ENCODE peak calls at places on chromosomes 1 and 21, in five cellular contexts. K is left ventricle myocardium inferior, H is nephron progenitor cell, M is fibroblast of pulmonary artery, B is choroid plexus epithelial cell. A is an unnamed sample.

GRCh38 chr1:33274446-33274845 is 18.2 kb downstream of the ZNF362 start:
- DNase-seq in K (no peak), H (no peak), M (no peak), B (no peak), A (no peak)

GRCh38 chr1:203283597-203283996 is 21.7 kb upstream of the BTG2 start:
- DNase-seq in K (no peak), H (no peak), M (no peak), B (no peak), A (no peak)

GRCh38 chr1:54376085-54377039 is 29.8 kb downstream of the SSBP3 start:
- DNase-seq in K (no peak), H (no peak), M (no peak), B (no peak), A (peak; percentile 26)

GRCh38 chr1:183926978-183927377 is 110.5 kb downstream of the COLGALT2 start:
- DNase-seq in K (no peak), H (no peak), M (peak; percentile 85), B (peak; percentile 70), A (no peak)

GRCh38 chr1:171999756-172000155 is 158.5 kb downstream of the DNM3 start:
- DNase-seq in K (no peak), H (no peak), M (no peak), B (no peak), A (no peak)

GRCh38 chr1:151989131-151989868 is 4.4 kb downstream of the S100A10 start:
- DNase-seq in K (peak; percentile 60), H (no peak), M (peak; percentile 81), B (peak; percentile 72), A (no peak)

GRCh38 chr1:96059276-96059675 is 662.3 kb upstream of the PTBP2 start:
- DNase-seq in K (no peak), H (no peak), M (no peak), B (no peak), A (no peak)

GRCh38 chr1:192951961-192952460 is 107.1 kb downstream of the UCHL5 start:
- DNase-seq in K (no peak), H (no peak), M (peak; percentile 91), B (peak; percentile 85), A (no peak)

GRCh38 chr21:44017601-44018000 is 5.5 kb downstream of the TRAPPC10 start:
- DNase-seq in K (no peak), H (no peak), M (no peak), B (no peak), A (no peak)

GRCh38 chr1:12208271-12208670 is 21.6 kb upstream of the VPS13D start:
- DNase-seq in K (no peak), H (no peak), M (no peak), B (no peak), A (no peak)

GRCh38 chr21:25658427-25658980 is 19.4 kb downstream of the JAM2 start:
- DNase-seq in K (no peak), H (no peak), M (no peak), B (no peak), A (no peak)

GRCh38 chr1:156642265-156643185 is 608 bp downstream of the BCAN start:
- DNase-seq in K (no peak), H (peak; percentile 61), M (no peak), B (no peak), A (no peak)

GRCh38 chr1:165910764-165911421 is 83.5 kb downstream of the UCK2 start:
- DNase-seq in K (peak; percentile 36), H (no peak), M (no peak), B (peak; percentile 73), A (no peak)

GRCh38 chr1:180173952-180174351 is 19.3 kb downstream of the QSOX1 start:
- DNase-seq in K (peak; percentile 88), H (no peak), M (peak; percentile 61), B (no peak), A (no peak)

GRCh38 chr21:26148071-26148470 is 22.5 kb downstream of the APP start:
- DNase-seq in K (no peak), H (peak; percentile 38), M (peak; percentile 49), B (peak; percentile 46), A (no peak)

GRCh38 chr1:154193821-154194220 is 1.9 kb upstream of the TPM3 start:
- DNase-seq in K (no peak), H (no peak), M (peak; percentile 49), B (no peak), A (no peak)

GRCh38 chr21:28099296-28099695 is 893.4 kb downstream of the LTN1 start:
- DNase-seq in K (peak; percentile 53), H (no peak), M (peak; percentile 67), B (peak; percentile 21), A (no peak)

GRCh38 chr1:227919916-227920315 is 27.8 kb downstream of the WNT9A start:
- DNase-seq in K (no peak), H (peak; percentile 54), M (no peak), B (no peak), A (peak; percentile 57)

GRCh38 chr1:40042337-40042736 is 1.8 kb downstream of the CAP1 start:
- DNase-seq in K (no peak), H (no peak), M (no peak), B (peak; percentile 29), A (no peak)

GRCh38 chr21:44051462-44051941 is 39.4 kb downstream of the TRAPPC10 start:
- DNase-seq in K (peak; percentile 52), H (no peak), M (peak; percentile 90), B (peak; percentile 89), A (peak; percentile 94)

GRCh38 chr21:44354775-44355771 is 1.7 kb downstream of the TRPM2 start:
- DNase-seq in K (no peak), H (no peak), M (no peak), B (no peak), A (no peak)

GRCh38 chr1:192633533-192634258 is 2.3 kb upstream of the RGS13 start:
- DNase-seq in K (no peak), H (no peak), M (no peak), B (no peak), A (no peak)

GRCh38 chr21:25759573-25759972 is 24.8 kb downstream of the GABPA start:
- DNase-seq in K (no peak), H (no peak), M (peak; percentile 68), B (peak; percentile 34), A (no peak)

GRCh38 chr1:92519043-92519442 is 32.3 kb upstream of the GFI1 start:
- DNase-seq in K (no peak), H (no peak), M (no peak), B (no peak), A (no peak)

GRCh38 chr1:1618396-1619068 is 3.2 kb downstream of the MIB2 start:
- DNase-seq in K (no peak), H (no peak), M (no peak), B (no peak), A (no peak)

GRCh38 chr1:70966018-70966638 is 81.5 kb downstream of the PTGER3 start:
- DNase-seq in K (no peak), H (no peak), M (peak; percentile 10), B (peak; percentile 18), A (no peak)

GRCh38 chr1:204261746-204262505 is 48.1 kb upstream of the GOLT1A start:
- DNase-seq in K (no peak), H (no peak), M (no peak), B (peak; percentile 68), A (no peak)

GRCh38 chr21:37742115-37742514 is 174.1 kb downstream of the KCNJ6 start:
- DNase-seq in K (no peak), H (no peak), M (no peak), B (no peak), A (no peak)

GRCh38 chr1:18814340-18815202 is 44.9 kb downstream of the TAS1R2 start:
- DNase-seq in K (no peak), H (no peak), M (no peak), B (no peak), A (no peak)

GRCh38 chr1:33516428-33516827 is 44.0 kb downstream of the ZSCAN20 start:
- DNase-seq in K (no peak), H (no peak), M (no peak), B (no peak), A (no peak)

GRCh38 chr1:109201123-109201703 is 12.5 kb upstream of the SARS1 start:
- DNase-seq in K (no peak), H (peak; percentile 33), M (peak; percentile 86), B (peak; percentile 91), A (no peak)

DNA sequence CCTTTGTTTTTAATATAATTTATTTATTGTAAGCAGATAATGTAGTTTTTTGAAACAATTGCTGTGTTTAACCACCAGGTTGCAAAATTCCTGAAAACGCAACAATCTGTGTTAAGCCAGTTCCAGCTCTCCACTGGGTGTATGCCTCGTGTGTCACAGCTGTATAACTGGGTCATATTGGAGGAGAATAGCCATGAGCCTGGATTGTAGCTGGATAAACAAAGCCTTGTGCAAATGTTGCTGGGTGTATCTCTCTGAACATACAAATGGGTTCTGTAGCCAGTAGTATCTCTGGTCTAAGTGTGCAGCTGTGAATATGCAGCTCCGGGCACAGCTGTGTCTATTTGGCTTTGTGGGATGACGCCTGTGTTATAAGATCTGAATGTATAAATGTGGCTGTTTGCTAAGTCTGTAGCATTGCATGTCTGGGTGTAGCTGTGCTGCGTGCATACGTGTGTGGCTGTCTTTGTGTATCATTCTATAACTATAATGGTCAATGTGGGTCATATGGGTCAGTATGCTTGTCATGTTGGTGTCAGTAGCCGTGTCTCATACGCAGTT is 2.7 kb downstream of the TCEA3 start:
- DNase-seq in K (no peak), H (no peak), M (peak; percentile 74), B (peak; percentile 81), A (no peak)
- TF ChIP-seq CTCF in K (peak; percentile 29), H (no peak), M (peak; percentile 32), B (peak; percentile 46), A (peak; percentile 54)

DNA sequence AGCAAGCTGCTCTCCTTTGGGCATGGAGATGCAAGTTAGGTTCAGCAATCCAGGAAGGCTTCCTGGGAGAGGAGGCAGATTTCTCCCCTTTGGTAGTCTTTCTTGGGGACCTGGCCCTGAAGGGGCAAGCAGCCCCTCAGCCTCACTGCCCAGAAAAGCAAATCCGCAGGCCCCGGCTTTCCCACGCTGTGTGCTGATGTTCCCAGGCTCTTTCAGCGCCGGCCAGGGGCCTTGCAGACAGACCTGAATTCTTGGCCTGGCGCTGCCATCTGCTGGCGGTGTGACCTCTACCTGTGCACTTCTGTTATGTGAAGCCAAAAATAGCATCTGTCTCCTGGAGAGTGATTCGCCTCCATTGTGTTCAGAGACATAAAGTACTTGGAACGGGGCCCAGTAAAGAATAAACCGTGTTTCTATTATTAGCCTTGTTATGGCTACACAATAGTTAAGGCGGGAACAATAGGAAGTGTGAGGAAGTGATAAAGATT is 64.8 kb downstream of the ALPL start:
- DNase-seq in K (peak; percentile 86), H (peak; percentile 71), M (peak; percentile 87), B (peak; percentile 90), A (peak; percentile 85)
- TF ChIP-seq CTCF in K (peak; percentile 79), H (peak; percentile 57), M (peak; percentile 44), B (peak; percentile 68), A (peak; percentile 87)

GRCh38 chr1:36731226-36732037 is 248.7 kb upstream of the CSF3R start:
- DNase-seq in K (no peak), H (no peak), M (no peak), B (no peak), A (no peak)
- TF ChIP-seq CTCF in K (no peak), H (peak; percentile 15), M (no peak), B (no peak), A (no peak)

GRCh38 chr21:42384184-42384583 is 11.7 kb downstream of the TMPRSS3 start:
- DNase-seq in K (no peak), H (no peak), M (no peak), B (no peak), A (peak; percentile 26)

GRCh38 chr21:42383331-42383730 is 12.5 kb downstream of the TMPRSS3 start:
- DNase-seq in K (no peak), H (no peak), M (no peak), B (no peak), A (peak; percentile 70)

GRCh38 chr21:42382915-42383314 is 12.9 kb downstream of the TMPRSS3 start:
- DNase-seq in K (no peak), H (no peak), M (no peak), B (no peak), A (no peak)

GRCh38 chr21:42379425-42380215 is 13.3 kb upstream of the TFF1 start:
- DNase-seq in K (no peak), H (no peak), M (no peak), B (no peak), A (peak; percentile 82)

GRCh38 chr21:42381347-42381984 is 14.4 kb downstream of the TMPRSS3 start:
- DNase-seq in K (no peak), H (no peak), M (peak; percentile 53), B (peak; percentile 70), A (peak; percentile 42)
- TF ChIP-seq CTCF in K (peak; percentile 51), H (peak; percentile 47), M (peak; percentile 81), B (peak; percentile 94), A (peak; percentile 78)

A was measured in chondrocyte.